ENCODE peak calls at places on chromosomes 6 and 20, in four cellular contexts. Z is SK-N-SH; N is HS-27A; Q is stimulated activated CD8-positive, alpha-beta memory T cell treated with anti-CD3 and anti-CD28 coated beads, Interleukin-2, amount 100 ng/mL, for 1 hour. M is an unnamed sample.

GRCh38 chr6:26045046-26045938 is 41.9 kb upstream of the HFE start:
- DNase-seq in Q (peak), N (no peak), Z (peak), M (no peak)

GRCh38 chr6:147586044-147586443 is 77.6 kb downstream of the SAMD5 start:
- DNase-seq in Q (no peak), Z (no peak), N (no peak), M (no peak)

GRCh38 chr6:106694343-106694742 is 65.0 kb downstream of the QRSL1 start:
- DNase-seq in Q (no peak), Z (no peak), N (no peak), M (no peak)

GRCh38 chr6:32084780-32085179 is 24.4 kb downstream of the TNXB start:
- DNase-seq in Q (no peak), Z (no peak), N (no peak), M (no peak)

GRCh38 chr6:104885518-104886043 is 25.9 kb upstream of the HACE1 start:
- DNase-seq in Q (no peak), N (no peak), Z (no peak), M (no peak)

GRCh38 chr6:151917531-151918329 is 110.2 kb downstream of the ESR1 start:
- DNase-seq in N (no peak), Q (no peak), Z (no peak), M (no peak)

GRCh38 chr20:326645-327031 is 1.3 kb downstream of the SOX12 start:
- DNase-seq in Q (no peak), Z (no peak), N (no peak), M (no peak)

GRCh38 chr20:54622338-54623280 is 147.2 kb downstream of the DOK5 start:
- DNase-seq in Z (no peak), N (no peak), Q (no peak), M (no peak)